ENCODE peak calls at places on chromosomes 2 and 18, in ten cellular contexts. One of them, this sample, is unnamed.

GRCh38 chr2:197515798-197516761 is at the start of gene MOB4:
- DNase-seq in psoas muscle: peak
- DNase-seq in upper lobe of right lung: peak
- DNase-seq in uterus: peak
- DNase-seq in Peyer's patch: peak
- DNase-seq in left kidney: peak
- DNase-seq in glomerular endothelial cell: no peak
- DNase-seq in activated T-helper 1 cell treated with anti-CD3 and anti-CD28 coated beads, Interleukin-2, amount 50 U/mL, for 16 hours: peak
- DNase-seq in T1000: peak
- DNase-seq in K562: peak
- DNase-seq in this sample: peak

GRCh38 chr2:7427293-7428060 is 510.3 kb downstream of the RNF144A start:
- DNase-seq in psoas muscle: no peak
- DNase-seq in upper lobe of right lung: no peak
- DNase-seq in uterus: no peak
- DNase-seq in Peyer's patch: no peak
- DNase-seq in left kidney: peak
- DNase-seq in glomerular endothelial cell: peak
- DNase-seq in activated T-helper 1 cell treated with anti-CD3 and anti-CD28 coated beads, Interleukin-2, amount 50 U/mL, for 16 hours: no peak
- DNase-seq in T1000: no peak
- DNase-seq in K562: peak
- DNase-seq in this sample: peak

GRCh38 chr2:43568226-43568625 is 27.6 kb downstream of the THADA start:
- DNase-seq in psoas muscle: no peak
- DNase-seq in upper lobe of right lung: no peak
- DNase-seq in uterus: no peak
- DNase-seq in Peyer's patch: no peak
- DNase-seq in left kidney: no peak
- DNase-seq in glomerular endothelial cell: no peak
- DNase-seq in activated T-helper 1 cell treated with anti-CD3 and anti-CD28 coated beads, Interleukin-2, amount 50 U/mL, for 16 hours: no peak
- DNase-seq in T1000: no peak
- DNase-seq in K562: no peak
- DNase-seq in this sample: no peak

GRCh38 chr2:232937278-232937906 is 67.3 kb downstream of the SNORC start:
- DNase-seq in psoas muscle: no peak
- DNase-seq in upper lobe of right lung: no peak
- DNase-seq in uterus: no peak
- DNase-seq in Peyer's patch: no peak
- DNase-seq in left kidney: peak
- DNase-seq in glomerular endothelial cell: no peak
- DNase-seq in activated T-helper 1 cell treated with anti-CD3 and anti-CD28 coated beads, Interleukin-2, amount 50 U/mL, for 16 hours: no peak
- DNase-seq in T1000: no peak
- DNase-seq in K562: peak
- DNase-seq in this sample: no peak

GRCh38 chr2:227545990-227546389 is 52.7 kb upstream of the SCYGR2 start:
- DNase-seq in psoas muscle: no peak
- DNase-seq in upper lobe of right lung: no peak
- DNase-seq in uterus: no peak
- DNase-seq in Peyer's patch: no peak
- DNase-seq in left kidney: no peak
- DNase-seq in glomerular endothelial cell: no peak
- DNase-seq in activated T-helper 1 cell treated with anti-CD3 and anti-CD28 coated beads, Interleukin-2, amount 50 U/mL, for 16 hours: no peak
- DNase-seq in T1000: no peak
- DNase-seq in K562: no peak
- DNase-seq in this sample: no peak

GRCh38 chr18:63410792-63411191 is 11.5 kb downstream of the VPS4B start:
- DNase-seq in psoas muscle: no peak
- DNase-seq in upper lobe of right lung: no peak
- DNase-seq in uterus: no peak
- DNase-seq in Peyer's patch: no peak
- DNase-seq in left kidney: no peak
- DNase-seq in glomerular endothelial cell: no peak
- DNase-seq in activated T-helper 1 cell treated with anti-CD3 and anti-CD28 coated beads, Interleukin-2, amount 50 U/mL, for 16 hours: no peak
- DNase-seq in T1000: no peak
- DNase-seq in K562: no peak
- DNase-seq in this sample: no peak

GRCh38 chr2:66698879-66699278 is 264.0 kb downstream of the MEIS1 start:
- DNase-seq in psoas muscle: no peak
- DNase-seq in upper lobe of right lung: no peak
- DNase-seq in uterus: no peak
- DNase-seq in Peyer's patch: no peak
- DNase-seq in left kidney: no peak
- DNase-seq in glomerular endothelial cell: no peak
- DNase-seq in activated T-helper 1 cell treated with anti-CD3 and anti-CD28 coated beads, Interleukin-2, amount 50 U/mL, for 16 hours: no peak
- DNase-seq in T1000: no peak
- DNase-seq in K562: no peak
- DNase-seq in this sample: no peak

GRCh38 chr2:236557894-236558532 is 11.6 kb upstream of the ACKR3 start:
- DNase-seq in psoas muscle: no peak
- DNase-seq in upper lobe of right lung: no peak
- DNase-seq in uterus: no peak
- DNase-seq in Peyer's patch: no peak
- DNase-seq in left kidney: no peak
- DNase-seq in glomerular endothelial cell: no peak
- DNase-seq in activated T-helper 1 cell treated with anti-CD3 and anti-CD28 coated beads, Interleukin-2, amount 50 U/mL, for 16 hours: no peak
- DNase-seq in T1000: no peak
- DNase-seq in K562: no peak
- DNase-seq in this sample: no peak

This sample was measured in iPS DF 6.9.